ENCODE peak calls at places on chromosomes 5 and 9, in eight cellular contexts. R is A549, U is tibial nerve, T is IMR-90, A is heart left ventricle, X is vagina, M is adrenal gland, B is K562. S is an unnamed sample. For H3K4me1, the result is how much of the 10 kb centered on the place peaks cover.

GRCh38 chr5:34452170-34452828 is 203.8 kb upstream of the RAI14 start:
- DNase-seq in X (no peak), B (no peak), M (no peak), R (no peak), T (peak), U (no peak), A (no peak), S (no peak)

GRCh38 chr5:83029912-83030311 is 47.3 kb downstream of the TMEM167A start:
- DNase-seq in X (no peak), T (peak), U (no peak), M (no peak), B (no peak), R (no peak), A (no peak), S (no peak)

GRCh38 chr5:130243641-130244040 is 339.4 kb downstream of the CHSY3 start:
- DNase-seq in X (no peak), T (no peak), R (no peak), A (no peak), B (no peak), M (no peak), U (no peak), S (no peak)

GRCh38 chr5:151288180-151288579 is 15.4 kb downstream of the SLC36A3 start:
- DNase-seq in U (no peak), A (no peak), B (no peak), X (no peak), R (no peak), T (no peak), M (no peak), S (no peak)

GRCh38 chr5:89303033-89303480 is 420.1 kb upstream of the MEF2C start:
- DNase-seq in A (no peak), U (no peak), X (no peak), R (no peak), B (no peak), M (no peak), T (no peak), S (no peak)

GRCh38 chr9:12776775-12777055 is 1.9 kb downstream of the LURAP1L start:
- DNase-seq in B (no peak), T (peak), M (no peak), U (no peak), X (no peak), R (no peak), A (no peak), S (no peak)

GRCh38 chr9:131276891-131277672 is 772 bp upstream of the FAM78A start:
- DNase-seq in B (peak), U (no peak), X (no peak), A (peak), M (no peak), R (no peak), T (no peak), S (no peak)

GRCh38 chr5:156328176-156328575 is 1.2 kb downstream of the SGCD start:
- DNase-seq in U (no peak), M (no peak), R (no peak), T (peak), X (no peak), A (no peak), B (no peak), S (no peak)

GRCh38 chr5:5572983-5573797 is 150.7 kb downstream of the ICE1 start:
- DNase-seq in T (no peak), M (no peak), R (no peak), B (no peak), A (peak), X (peak), U (no peak), S (peak)

GRCh38 chr5:32501623-32502022 is 57.1 kb upstream of the ZFR start:
- DNase-seq in M (no peak), R (no peak), U (no peak), A (no peak), B (no peak), T (no peak), X (no peak), S (no peak)

GRCh38 chr9:137437691-137438590 is 3.2 kb downstream of the ENTPD8 start:
- DNase-seq in U (no peak), A (no peak), T (no peak), R (no peak), X (no peak), M (no peak), B (no peak), S (peak)

GRCh38 chr5:110134963-110135935 is 445.5 kb downstream of the MAN2A1 start:
- DNase-seq in U (no peak), B (no peak), A (no peak), T (no peak), M (no peak), X (no peak), R (no peak), S (no peak)

GRCh38 chr9:10903969-10904368 is 291.2 kb upstream of the PTPRD start:
- DNase-seq in B (no peak), T (no peak), A (no peak), U (no peak), X (no peak), M (no peak), R (no peak), S (no peak)

GRCh38 chr5:8685704-8686103 is 816.8 kb downstream of the MTRR start:
- DNase-seq in B (no peak), T (no peak), R (no peak), A (no peak), X (no peak), U (no peak), M (no peak), S (no peak)

GRCh38 chr5:37005252-37005651 is 128.7 kb downstream of the NIPBL start:
- DNase-seq in M (no peak), A (no peak), B (no peak), X (no peak), U (no peak), T (peak), R (no peak), S (no peak)

GRCh38 chr5:169445191-169445590 is 138.4 kb upstream of the SPDL1 start:
- DNase-seq in M (no peak), T (no peak), R (no peak), X (no peak), A (no peak), U (no peak), B (no peak), S (no peak)

GRCh38 chr5:152532714-152533113 is 127.6 kb upstream of the NMUR2 start:
- DNase-seq in T (peak), U (no peak), A (no peak), X (no peak), R (peak), B (peak), M (no peak), S (no peak)

GRCh38 chr5:131749138-131749537 is 47.7 kb downstream of the FNIP1 start:
- DNase-seq in A (no peak), M (no peak), X (no peak), B (no peak), T (peak), U (no peak), R (no peak), S (no peak)

GRCh38 chr9:134155812-134156360 is 8.5 kb downstream of the RNU6ATAC start:
- DNase-seq in X (no peak), U (no peak), B (no peak), R (no peak), A (no peak), T (no peak), M (no peak), S (no peak)

GRCh38 chr9:134400283-134400682 is 74.0 kb downstream of the RXRA start:
- DNase-seq in A (no peak), X (no peak), B (no peak), U (no peak), M (no peak), R (no peak), T (no peak), S (no peak)

GRCh38 chr5:9283473-9283872 is 262.4 kb downstream of the SEMA5A start:
- DNase-seq in X (no peak), A (no peak), B (no peak), T (no peak), U (no peak), M (no peak), R (no peak), S (no peak)

GRCh38 chr9:89311346-89312153 is 555 bp downstream of the CKS2 start:
- DNase-seq in X (no peak), R (no peak), A (no peak), M (peak), T (no peak), U (no peak), B (peak), S (peak)

GRCh38 chr9:137280478-137281344 is 3.2 kb downstream of the TOR4A start:
- DNase-seq in A (peak), M (no peak), U (no peak), T (no peak), B (no peak), X (no peak), R (no peak), S (no peak)

GRCh38 chr5:158805195-158805594 is 294.5 kb downstream of the EBF1 start:
- DNase-seq in U (no peak), T (no peak), R (no peak), M (no peak), B (no peak), X (no peak), A (peak), S (no peak)

GRCh38 chr9:407255-407654 is 192.6 kb downstream of the DOCK8 start:
- DNase-seq in T (no peak), R (no peak), U (no peak), X (no peak), M (no peak), A (no peak), B (no peak), S (no peak)

DNA sequence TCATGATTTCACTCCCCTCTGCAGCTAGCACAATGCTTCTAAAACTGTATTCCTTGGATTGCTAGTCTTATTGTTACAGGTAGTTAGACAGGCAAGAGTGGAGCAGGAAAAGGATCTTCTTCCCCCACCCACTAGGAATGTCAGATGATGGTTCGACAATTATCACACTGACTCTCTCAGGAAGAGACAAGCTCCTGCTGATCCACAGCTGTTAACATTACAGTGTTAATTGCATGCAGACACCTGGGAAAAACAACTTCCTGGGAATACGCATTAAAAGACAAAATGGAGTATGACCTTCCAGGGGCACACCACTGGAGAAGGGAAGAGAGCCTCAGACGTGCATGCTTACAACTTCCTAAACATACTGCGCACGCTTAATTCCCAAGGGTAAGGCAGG is 46.2 kb upstream of the LIFR start:
- DNase-seq in M (no peak), R (no peak), B (no peak), A (no peak), U (no peak), T (no peak), X (no peak), S (no peak)
- H3K4me1 ChIP-seq in M (under half), R (half or more), B (under half), A (under half), U (under half), T (under half), X (under half), S (under half)

GRCh38 chr9:124657526-124657925 is 113.6 kb downstream of the NR6A1 start:
- DNase-seq in M (no peak), U (no peak), B (no peak), X (no peak), R (no peak), A (no peak), T (no peak), S (no peak)

GRCh38 chr9:124661184-124661755 is 109.8 kb downstream of the NR6A1 start:
- DNase-seq in A (no peak), U (no peak), B (no peak), M (no peak), X (no peak), R (no peak), T (peak), S (no peak)

GRCh38 chr9:124660341-124660801 is 110.7 kb downstream of the NR6A1 start:
- DNase-seq in M (peak), T (peak), A (peak), X (no peak), B (no peak), U (no peak), R (no peak), S (peak)

GRCh38 chr9:124658165-124659017 is 112.7 kb downstream of the NR6A1 start:
- DNase-seq in R (peak), M (peak), X (peak), T (peak), A (peak), B (peak), U (peak), S (peak)

DNA sequence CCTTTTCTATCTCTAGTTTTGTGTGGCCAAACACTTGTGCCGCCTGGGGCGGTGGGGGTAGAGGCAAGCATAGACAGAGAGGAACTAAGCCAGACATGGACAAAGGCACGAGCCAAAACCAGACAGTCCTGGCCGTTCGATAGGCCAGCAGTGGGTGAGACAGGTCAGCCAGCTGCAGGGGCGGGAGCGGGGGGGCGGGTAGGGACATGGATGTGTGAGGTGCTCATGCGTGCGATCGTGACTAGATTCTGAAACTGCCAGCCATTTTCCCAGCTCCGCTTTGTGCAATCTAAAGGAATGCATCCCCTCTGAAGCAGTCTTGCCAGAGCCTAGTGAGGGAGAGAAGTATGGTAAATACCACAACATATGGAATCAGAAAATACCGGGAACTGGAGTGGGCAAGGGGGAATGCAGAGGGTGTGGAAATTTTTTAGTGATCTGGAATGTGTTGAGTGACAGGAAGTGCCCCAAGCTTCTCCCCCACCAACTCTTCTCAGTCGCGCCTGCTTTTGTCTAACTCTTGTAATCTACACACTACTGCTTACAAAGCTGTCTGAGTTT is 111.9 kb downstream of the NR6A1 start:
- DNase-seq in A (peak), B (peak), R (peak), T (peak), M (peak), U (peak), X (peak), S (peak)
- TF ChIP-seq POLR2A in A (no peak), B (peak), R (peak), T (peak), M (no peak), U (no peak), X (no peak), S (no peak)

DNA sequence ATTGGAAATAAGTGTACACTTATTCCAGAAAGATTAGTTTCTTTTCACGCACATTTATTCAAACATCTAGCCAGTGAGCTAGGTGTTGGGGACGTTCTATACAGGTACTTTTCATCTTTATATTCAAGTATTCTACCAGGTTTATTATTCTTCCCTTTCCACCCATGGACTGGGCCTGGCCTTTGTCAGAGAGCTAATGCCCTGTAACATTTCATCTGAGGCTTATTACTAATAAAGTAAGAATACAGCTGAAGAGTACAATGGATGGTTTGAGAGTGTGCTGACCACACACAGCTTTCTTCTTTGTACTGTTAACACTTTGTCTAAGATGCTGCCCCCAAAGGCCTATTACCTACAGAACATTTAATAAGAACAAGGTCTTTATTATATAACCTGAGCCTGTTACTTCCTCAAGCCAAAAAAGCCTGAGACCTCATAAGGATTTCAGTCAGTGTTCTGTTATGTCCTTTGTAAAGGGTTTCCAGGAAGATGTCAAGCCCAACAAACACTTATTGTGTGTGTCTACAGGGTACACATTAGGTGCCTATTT is 93.5 kb downstream of the ZNF608 start:
- DNase-seq in U (no peak), R (no peak), A (no peak), X (no peak), B (no peak), M (no peak), T (no peak), S (no peak)
- H3K4me1 ChIP-seq in U (under half), R (under half), A (under half), X (half or more), B (under half), M (half or more), T (under half), S (half or more)

DNA sequence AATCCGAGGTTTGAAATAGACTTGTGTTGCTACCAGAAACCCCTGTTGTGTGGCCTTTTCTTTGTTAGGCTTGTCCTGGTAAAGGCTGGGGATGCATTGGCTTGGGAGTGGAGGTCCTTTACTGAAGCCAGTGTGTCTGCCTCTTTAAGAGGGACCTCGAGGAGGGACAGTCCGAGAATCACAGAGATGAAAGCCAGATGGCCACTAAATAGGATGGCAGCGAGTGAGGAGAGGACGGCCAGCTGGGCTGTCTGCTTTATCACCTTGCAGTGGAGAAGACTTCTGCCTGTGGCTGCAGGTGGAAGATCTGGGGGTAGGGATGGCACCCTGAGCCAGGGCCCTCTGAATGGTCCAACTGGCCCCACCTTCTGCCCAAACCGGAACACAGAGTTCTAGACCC is 130.3 kb upstream of the CPEB4 start:
- DNase-seq in T (no peak), M (no peak), U (no peak), X (no peak), R (no peak), B (no peak), A (no peak), S (no peak)
- TF ChIP-seq POLR2A in T (no peak), M (no peak), U (no peak), X (no peak), R (no peak), B (no peak), A (no peak), S (no peak)

GRCh38 chr5:112918136-112918535 is 3.9 kb downstream of the REEP5 start:
- DNase-seq in A (no peak), X (no peak), R (no peak), B (no peak), T (no peak), M (no peak), U (no peak), S (peak)

GRCh38 chr5:112917453-112918005 is 4.5 kb downstream of the REEP5 start:
- DNase-seq in B (peak), M (no peak), T (peak), X (no peak), R (no peak), A (no peak), U (no peak), S (no peak)

GRCh38 chr5:112921031-112921832 is 795 bp downstream of the REEP5 start:
- DNase-seq in M (peak), X (peak), R (peak), A (peak), B (peak), U (peak), T (peak), S (peak)

GRCh38 chr5:112915831-112916230 is 6.2 kb downstream of the REEP5 start:
- DNase-seq in R (no peak), M (no peak), A (no peak), T (no peak), X (no peak), B (no peak), U (no peak), S (no peak)

DNA sequence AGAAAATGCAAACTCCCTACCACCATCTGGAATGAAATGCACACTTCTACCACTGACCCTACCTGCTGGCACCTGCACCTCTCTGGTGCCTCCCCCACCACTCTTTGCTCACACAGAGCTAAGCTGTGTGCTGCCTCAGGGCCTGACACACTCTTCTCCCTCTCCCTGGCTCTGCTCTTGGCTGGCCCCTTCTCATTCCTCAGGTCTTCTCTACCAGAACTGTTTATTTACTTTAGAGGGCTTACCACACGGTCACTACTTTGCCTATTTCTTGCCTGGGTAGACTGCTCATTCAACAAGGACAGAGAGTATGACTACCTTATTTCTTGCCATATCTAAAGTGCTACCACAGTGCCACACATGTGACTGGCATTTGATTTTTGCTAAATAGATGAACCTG is 3.3 kb downstream of the REEP5 start:
- DNase-seq in A (no peak), X (no peak), R (no peak), B (no peak), M (no peak), U (no peak), T (peak), S (peak)
- H3K4me1 ChIP-seq in A (under half), X (half or more), R (under half), B (under half), M (half or more), U (under half), T (under half), S (half or more)

DNA sequence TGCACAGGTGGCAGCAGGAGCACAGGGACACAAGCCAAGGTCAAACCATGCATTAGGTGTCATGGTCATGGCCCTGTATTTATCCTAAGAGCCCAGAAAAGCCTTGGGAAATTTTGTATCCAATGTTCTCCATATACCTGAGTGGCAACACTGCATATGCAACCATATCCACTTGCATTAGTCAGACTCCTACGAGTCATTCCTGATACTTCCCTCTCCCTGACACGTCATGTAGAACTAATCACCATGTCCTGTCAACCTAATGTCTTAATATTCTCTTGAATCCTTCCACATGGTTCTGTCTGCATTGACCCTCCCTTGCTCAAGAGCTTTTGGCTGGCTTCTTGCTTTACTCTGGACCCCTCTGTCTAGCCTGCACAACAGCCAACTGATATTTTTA is 9.4 kb downstream of the SCGB3A2 start:
- DNase-seq in T (peak), R (no peak), M (no peak), X (no peak), B (no peak), A (no peak), U (no peak), S (no peak)
- TF ChIP-seq POLR2A in T (no peak), R (no peak), M (no peak), X (no peak), B (no peak), A (no peak), U (no peak), S (no peak)

S was measured in thyroid gland.